ENCODE peak calls at places on chromosomes 6 and 20, in six cellular contexts. V, T, U, R, F and Z are unnamed samples. For H3K36me3, the result is how much of the 10 kb centered on the place peaks cover.

GRCh38 chr20:41738584-41739193 is 120.5 kb upstream of the CHD6 start:
- DNase-seq in V (no peak), R (no peak), T (peak), F (no peak), U (no peak), Z (peak)

GRCh38 chr6:88708197-88708744 is 255.1 kb downstream of the RNGTT start:
- DNase-seq in F (no peak), V (no peak), R (no peak), U (no peak), T (no peak), Z (no peak)

GRCh38 chr6:108846628-108847027 is 1.6 kb upstream of the ARMC2 start:
- DNase-seq in U (no peak), R (no peak), F (no peak), T (no peak), V (no peak), Z (no peak)

GRCh38 chr20:20568604-20569205 is 143.7 kb downstream of the RALGAPA2 start:
- DNase-seq in F (no peak), U (no peak), V (no peak), T (peak), R (no peak), Z (no peak)

GRCh38 chr6:64691069-64691468 is 1016.0 kb downstream of the EYS start:
- DNase-seq in T (peak), U (no peak), R (no peak), V (no peak), F (no peak), Z (no peak)

GRCh38 chr6:52724406-52725121 is 38.7 kb downstream of the GSTA2 start:
- DNase-seq in V (peak), R (peak), F (peak), U (peak), T (peak), Z (peak)

GRCh38 chr20:56439784-56440291 is 27.8 kb downstream of the CASS4 start:
- DNase-seq in T (peak), R (no peak), V (no peak), F (no peak), U (peak), Z (peak)

GRCh38 chr6:125169058-125169457 is 15.5 kb downstream of the TPD52L1 start:
- DNase-seq in V (no peak), T (peak), U (no peak), F (no peak), R (no peak), Z (no peak)

GRCh38 chr6:168584251-168584650 is 143.3 kb downstream of the SMOC2 start:
- DNase-seq in U (no peak), F (no peak), T (no peak), V (no peak), R (no peak), Z (no peak)

GRCh38 chr6:144285798-144286502 is 815 bp downstream of the UTRN start:
- DNase-seq in F (no peak), R (no peak), T (peak), V (peak), U (peak), Z (peak)

GRCh38 chr20:856361-856775 is 22.9 kb downstream of the FAM110A start:
- DNase-seq in R (peak), V (peak), U (no peak), F (no peak), T (peak), Z (no peak)

GRCh38 chr6:169495601-169496000 is 206.2 kb downstream of the WDR27 start:
- DNase-seq in R (no peak), V (no peak), T (peak), F (no peak), U (no peak), Z (no peak)

GRCh38 chr6:154942770-154943169 is 52.3 kb upstream of the TIAM2 start:
- DNase-seq in T (no peak), V (no peak), R (no peak), F (no peak), U (no peak), Z (no peak)

GRCh38 chr6:139426795-139427194 is 52.3 kb upstream of the CITED2 start:
- DNase-seq in U (no peak), T (no peak), V (no peak), F (no peak), R (no peak), Z (no peak)

GRCh38 chr6:49416195-49416594 is 46.9 kb downstream of the MMUT start:
- DNase-seq in R (no peak), U (no peak), T (no peak), V (no peak), F (no peak), Z (no peak)

GRCh38 chr20:5531318-5532081 is 214.7 kb upstream of the PROKR2 start:
- DNase-seq in U (no peak), V (no peak), T (peak), F (no peak), R (no peak), Z (no peak)

GRCh38 chr6:111379302-111379701 is 103.7 kb downstream of the REV3L start:
- DNase-seq in T (no peak), R (no peak), F (no peak), U (no peak), V (no peak), Z (no peak)

DNA sequence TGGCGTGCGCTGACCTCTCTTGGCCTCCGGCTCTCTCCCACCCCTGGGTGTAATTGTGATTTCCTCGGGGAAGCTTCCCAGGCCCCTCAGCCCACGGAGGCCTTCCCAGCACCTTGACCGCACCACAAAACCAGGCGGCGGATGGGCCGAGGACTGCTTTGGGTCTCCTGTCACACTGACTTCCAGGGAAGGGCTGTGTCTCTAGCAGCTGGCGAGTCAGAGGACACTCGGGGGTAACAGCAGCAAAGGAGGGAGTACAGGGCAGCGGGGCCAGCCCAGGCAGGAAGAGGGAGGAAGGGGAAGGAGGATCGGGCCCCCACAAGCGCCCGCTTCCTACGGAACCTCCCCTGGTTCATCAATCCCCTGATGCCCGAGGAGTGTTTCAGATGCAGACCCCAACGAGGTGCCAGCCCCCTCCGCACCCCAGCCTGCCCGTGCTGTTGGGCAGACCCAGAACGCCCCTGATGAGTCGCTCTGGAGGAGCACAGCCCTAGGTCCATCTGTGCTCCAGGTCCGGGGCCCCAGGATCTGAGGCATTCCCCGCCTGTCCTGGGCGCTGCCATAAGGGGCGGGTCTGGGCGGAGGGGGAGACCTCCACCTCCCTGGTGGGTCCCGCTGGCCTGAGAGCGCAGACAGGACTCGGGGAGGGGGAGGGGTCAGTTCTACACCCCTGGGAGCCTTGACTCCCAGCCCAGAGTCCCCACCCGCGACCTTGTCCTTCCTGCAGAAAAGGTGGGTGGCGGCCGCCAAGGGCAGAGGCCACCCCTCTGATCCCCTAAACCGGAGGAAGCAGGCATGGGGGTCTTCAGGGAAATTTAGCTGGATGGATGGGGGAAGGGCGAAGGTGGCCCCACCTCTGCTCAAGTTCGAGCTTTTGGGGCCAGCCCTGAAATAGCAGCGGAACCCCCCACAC is 956 bp downstream of the CHRNA4 start:
- DNase-seq in R (no peak), V (no peak), T (no peak), F (no peak), U (no peak), Z (no peak)
- H3K4me3 ChIP-seq in R (no peak), V (no peak), T (no peak), F (no peak), U (no peak), Z (peak)

DNA sequence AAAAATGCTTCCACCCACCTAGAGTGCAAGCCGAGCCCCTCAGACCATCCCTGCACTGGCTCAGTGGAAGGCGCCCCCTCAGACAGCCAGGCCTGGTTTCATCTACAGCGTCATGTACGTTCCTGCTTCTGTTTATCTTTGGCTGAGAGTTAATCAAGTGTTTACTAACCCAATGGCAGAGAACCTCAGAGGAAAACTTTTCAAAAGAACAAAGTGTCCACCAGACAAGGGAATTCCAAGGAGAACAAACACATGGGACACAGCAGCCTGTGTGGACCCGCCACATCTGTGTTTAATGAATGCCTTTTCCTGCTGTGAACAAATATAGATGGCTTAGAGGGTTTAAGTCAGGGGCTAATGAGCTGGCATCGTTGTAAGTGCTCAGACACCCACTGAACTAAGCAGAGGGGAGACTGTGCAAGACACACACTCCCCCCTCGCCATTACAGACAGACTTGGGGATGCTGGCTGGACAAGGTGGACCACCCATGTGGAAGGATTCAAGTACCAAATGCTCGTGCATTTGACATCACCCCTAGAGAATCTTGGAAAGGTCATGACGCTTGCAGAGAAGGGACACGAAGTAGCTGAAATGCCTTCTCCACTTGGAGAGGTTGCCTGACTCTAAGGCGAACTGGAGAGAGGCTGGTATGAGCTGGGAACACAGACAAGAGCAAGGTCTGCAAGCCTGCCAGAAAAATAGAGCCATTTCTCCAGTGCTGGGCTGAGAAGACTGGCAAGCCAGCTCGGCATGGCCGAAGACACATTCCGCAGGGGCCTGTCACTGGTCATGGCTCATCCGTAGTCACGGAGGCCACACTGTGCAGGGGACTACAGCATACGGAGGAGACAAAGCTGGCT is 53.5 kb upstream of the NXT1 start:
- DNase-seq in V (peak), F (no peak), U (no peak), R (no peak), T (no peak), Z (no peak)
- H3K36me3 ChIP-seq in V (under half), F (under half), U (under half), R (under half), T (under half), Z (under half)

GRCh38 chr6:126307859-126308258 is 32.1 kb upstream of the CENPW start:
- DNase-seq in T (peak), V (no peak), F (no peak), U (no peak), R (no peak), Z (no peak)

GRCh38 chr6:126308367-126308766 is 31.5 kb upstream of the CENPW start:
- DNase-seq in R (no peak), T (peak), V (no peak), U (no peak), F (no peak), Z (no peak)

GRCh38 chr6:126312013-126312665 is 27.8 kb upstream of the CENPW start:
- DNase-seq in U (no peak), V (no peak), F (no peak), R (no peak), T (no peak), Z (no peak)
- TF ChIP-seq CTCF in U (no peak), V (peak), F (peak), R (no peak), T (no peak), Z (no peak)

GRCh38 chr6:28587746-28588075 is 62.0 kb downstream of the GPX5 start:
- DNase-seq in R (no peak), U (no peak), T (no peak), F (no peak), V (no peak), Z (no peak)
- H3K4me3 ChIP-seq in R (peak), U (peak), T (peak), F (peak), V (peak), Z (peak)

GRCh38 chr6:33698494-33698893 is 13.0 kb downstream of the UQCC2 start:
- DNase-seq in F (no peak), U (no peak), V (peak), R (no peak), T (no peak), Z (no peak)
- H3K36me3 ChIP-seq in F (under half), U (under half), V (under half), R (under half), T (under half), Z (under half)

GRCh38 chr6:15502451-15503345 is 160.1 kb downstream of the DTNBP1 start:
- DNase-seq in R (no peak), V (peak), F (no peak), U (no peak), T (no peak), Z (no peak)

GRCh38 chr6:15503346-15503680 is 159.5 kb downstream of the DTNBP1 start:
- DNase-seq in U (no peak), V (no peak), R (no peak), T (no peak), F (no peak), Z (no peak)

GRCh38 chr6:15504581-15505350 is 158.1 kb downstream of the DTNBP1 start:
- DNase-seq in V (peak), F (no peak), R (no peak), U (peak), T (peak), Z (peak)

GRCh38 chr6:15505463-15505918 is 157.3 kb downstream of the DTNBP1 start:
- DNase-seq in V (peak), R (no peak), U (no peak), T (no peak), F (no peak), Z (no peak)

DNA sequence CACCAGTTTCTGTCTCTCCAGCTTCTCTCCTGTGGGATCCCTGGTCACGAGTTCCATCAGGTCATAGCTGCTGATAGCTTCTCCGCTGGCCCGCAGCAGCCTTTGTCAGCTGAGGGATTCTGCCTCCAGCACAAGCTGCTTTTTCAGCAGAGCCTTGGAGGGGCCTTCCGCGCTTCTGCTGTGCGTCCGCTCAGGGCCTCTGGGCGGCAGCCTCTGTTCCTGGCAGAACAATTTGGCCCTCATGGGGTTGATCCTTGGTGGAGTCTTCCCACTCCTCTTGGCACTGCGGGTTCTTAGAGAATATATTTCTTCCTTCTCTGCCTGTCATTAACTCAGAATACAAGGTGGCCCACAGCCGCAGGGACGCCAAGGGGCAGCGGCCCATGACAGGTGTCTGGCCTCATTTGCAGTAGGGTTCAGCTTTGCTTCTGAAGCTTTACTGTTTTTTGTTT is 158.8 kb downstream of the DTNBP1 start:
- DNase-seq in T (peak), U (no peak), F (no peak), V (peak), R (no peak), Z (peak)
- TF ChIP-seq CTCF in T (peak), U (no peak), F (no peak), V (no peak), R (no peak), Z (peak)

DNA sequence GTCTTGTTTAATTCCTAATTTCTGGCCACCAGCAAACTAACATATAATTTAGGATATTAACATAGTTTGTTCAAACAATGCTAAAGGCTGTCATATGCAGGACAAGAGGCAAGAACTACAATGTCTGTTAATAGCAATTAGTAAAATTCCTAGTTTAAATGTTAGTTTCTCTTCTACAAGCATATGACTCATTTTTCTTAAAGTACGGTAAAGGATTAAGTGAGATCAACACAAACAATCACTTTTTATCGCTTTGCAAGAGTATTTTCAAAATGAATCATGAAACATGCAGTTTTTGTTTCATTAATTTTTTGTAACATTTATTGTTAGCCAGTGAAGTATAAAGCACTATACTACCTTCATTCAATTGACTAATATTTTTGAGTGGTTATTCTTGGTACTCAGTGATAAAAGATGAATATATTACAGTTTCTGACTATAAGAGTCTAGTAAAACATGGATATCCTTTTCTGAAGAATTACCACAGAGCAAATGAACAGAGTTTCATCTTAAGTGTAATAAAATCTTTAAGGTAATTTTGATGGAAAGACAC is 138.6 kb downstream of the AHI1 start:
- DNase-seq in U (no peak), V (no peak), F (no peak), R (no peak), T (peak), Z (no peak)
- H3K4me3 ChIP-seq in U (no peak), V (no peak), F (no peak), R (no peak), T (peak), Z (no peak)

DNA sequence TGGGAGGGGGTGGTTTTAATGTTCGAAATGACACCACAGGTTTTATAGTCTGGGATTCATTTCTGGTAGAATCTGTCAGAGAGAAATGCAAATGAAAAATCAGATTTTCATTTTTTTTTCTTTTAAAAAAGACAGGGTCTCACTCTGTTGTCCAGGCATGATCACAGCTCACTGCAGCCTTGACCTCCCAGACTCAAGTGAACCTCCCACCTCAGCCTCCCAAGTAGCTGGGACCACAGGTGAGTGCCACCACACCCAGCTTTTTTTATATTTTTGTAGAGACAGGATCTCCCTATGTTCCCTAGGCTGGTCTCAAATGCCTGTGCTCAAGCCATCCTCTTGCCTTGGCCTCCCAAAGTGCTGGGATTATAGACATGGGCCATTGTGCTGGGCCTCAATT is 2.4 kb upstream of the ADNP start:
- DNase-seq in F (no peak), U (no peak), V (no peak), T (no peak), R (no peak), Z (no peak)
- H3K36me3 ChIP-seq in F (under half), U (under half), V (half or more), T (under half), R (under half), Z (half or more)

DNA sequence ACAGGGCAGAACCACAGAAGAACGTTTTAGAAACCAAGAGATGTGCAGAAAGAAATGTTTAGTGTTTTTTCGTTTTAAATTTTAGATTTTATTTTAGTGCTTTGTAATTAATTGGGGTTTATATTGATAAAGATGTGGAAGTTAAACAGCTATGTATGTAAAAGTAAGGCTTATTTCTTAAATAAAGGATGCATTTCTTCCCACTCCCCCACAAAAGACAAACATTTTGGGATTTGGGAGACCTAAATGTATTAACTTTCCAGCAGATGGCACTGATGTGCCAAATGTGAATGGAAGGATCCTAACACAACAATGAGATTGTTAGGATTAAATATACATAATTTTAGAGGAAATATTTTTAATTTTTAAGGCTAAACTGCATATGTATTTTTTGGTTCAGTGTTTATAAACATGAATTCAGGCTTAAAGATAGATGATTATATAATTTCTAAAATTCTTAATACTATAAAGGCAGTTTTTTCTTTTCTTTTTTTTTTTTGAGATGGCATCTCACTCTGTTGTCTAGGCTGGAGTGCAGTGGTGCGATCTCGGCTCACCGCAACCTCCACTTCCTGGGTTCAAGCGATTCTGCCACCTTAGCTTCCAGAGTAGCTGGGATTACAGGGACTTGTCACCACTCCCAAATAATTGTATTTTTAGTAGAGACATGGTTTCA is 12.0 kb downstream of the PFDN4 start:
- DNase-seq in R (no peak), V (no peak), U (no peak), T (peak), F (no peak), Z (no peak)
- TF ChIP-seq CTCF in R (no peak), V (peak), U (no peak), T (peak), F (peak), Z (peak)

GRCh38 chr6:137216106-137216505 is 3.1 kb downstream of the IFNGR1 start:
- DNase-seq in R (no peak), U (no peak), T (no peak), F (no peak), V (no peak), Z (no peak)
- H3K4me3 ChIP-seq in R (no peak), U (peak), T (no peak), F (peak), V (peak), Z (peak)